ENCODE peak calls at places on chromosomes 13 and 19, in six cellular contexts. C is GM04503, A is fibroblast of the conjunctiva, O is HTR-8/SVneo, X is lung microvascular endothelial cell, B is GM04504. T is an unnamed sample.

GRCh38 chr19:18906605-18907519 is 10.9 kb upstream of the CERS1 start:
- DNase-seq in C (no peak), A (no peak), O (no peak), X (no peak), B (no peak), T (no peak)

GRCh38 chr19:32233885-32234284 is 111.5 kb upstream of the ZNF507 start:
- DNase-seq in C (no peak), A (no peak), O (no peak), X (no peak), B (no peak), T (no peak)

GRCh38 chr13:30738946-30739528 is 3.7 kb downstream of the ALOX5AP start:
- DNase-seq in C (no peak), A (no peak), O (no peak), X (peak), B (no peak), T (no peak)

GRCh38 chr19:1232652-1233360 is 5.0 kb downstream of the CBARP start:
- DNase-seq in C (no peak), A (no peak), O (no peak), X (peak), B (no peak), T (no peak)

GRCh38 chr13:40206241-40207109 is 460.0 kb downstream of the FOXO1 start:
- DNase-seq in C (no peak), A (no peak), O (no peak), X (peak), B (no peak), T (no peak)

GRCh38 chr19:756821-757688 is 6.1 kb downstream of the MISP start:
- DNase-seq in C (no peak), A (no peak), O (no peak), X (no peak), B (no peak), T (no peak)

GRCh38 chr19:48969276-48970138 is 4.4 kb downstream of the FTL start:
- DNase-seq in C (no peak), A (no peak), O (no peak), X (peak), B (no peak), T (no peak)

GRCh38 chr19:50281491-50281890 is 47.7 kb downstream of the KCNC3 start:
- DNase-seq in C (no peak), A (no peak), O (no peak), X (no peak), B (no peak), T (no peak)

GRCh38 chr13:111897178-111897845 is 169.6 kb upstream of the SOX1 start:
- DNase-seq in C (no peak), A (no peak), O (no peak), X (no peak), B (no peak), T (no peak)

GRCh38 chr13:85543144-85543543 is 256.1 kb downstream of the SLITRK6 start:
- DNase-seq in C (no peak), A (no peak), O (no peak), X (no peak), B (no peak), T (no peak)